ENCODE peak calls at places on chromosomes 16 and 17, in five cellular contexts. L is mesothelial cell of epicardium, G is heart right ventricle, K is activated B cell treated with CpG ODN at 0.5 μM for 24 hours, X is Peyer's patch. P is an unnamed sample.

GRCh38 chr17:4195306-4195705 is 52.3 kb downstream of the CYB5D2 start:
- DNase-seq in L (no peak), G (no peak), K (no peak), X (no peak), P (no peak)

GRCh38 chr16:35180970-35181369 is 1721.6 kb downstream of the TP53TG3F start:
- DNase-seq in L (no peak), G (no peak), K (no peak), X (peak), P (no peak)

GRCh38 chr16:49602201-49603041 is 228.8 kb downstream of the C16orf78 start:
- DNase-seq in L (no peak), G (no peak), K (no peak), X (no peak), P (no peak)

GRCh38 chr16:1102921-1103648 is 7.0 kb upstream of the C1QTNF8 start:
- DNase-seq in L (peak), G (peak), K (peak), X (peak), P (peak)

GRCh38 chr17:30586818-30587595 is 109.8 kb downstream of the GOSR1 start:
- DNase-seq in L (no peak), G (no peak), K (no peak), X (no peak), P (no peak)

GRCh38 chr17:8391711-8392110 is 5.9 kb downstream of the RNF222 start:
- DNase-seq in L (no peak), G (no peak), K (no peak), X (no peak), P (no peak)

GRCh38 chr17:57902800-57903759 is 52.1 kb downstream of the CUEDC1 start:
- DNase-seq in L (no peak), G (peak), K (no peak), X (peak), P (no peak)

GRCh38 chr16:68397710-68398171 is 50.6 kb downstream of the SMPD3 start:
- DNase-seq in L (no peak), G (no peak), K (no peak), X (no peak), P (no peak)

GRCh38 chr17:57342141-57342540 is 85.8 kb downstream of the MSI2 start:
- DNase-seq in L (no peak), G (no peak), K (no peak), X (no peak), P (no peak)

GRCh38 chr16:48353565-48354163 is 31.5 kb downstream of the SIAH1 start:
- DNase-seq in L (no peak), G (no peak), K (no peak), X (peak), P (peak)

GRCh38 chr16:61780161-61780560 is 256.1 kb downstream of the CDH8 start:
- DNase-seq in L (no peak), G (no peak), K (no peak), X (no peak), P (no peak)

GRCh38 chr16:50154369-50154947 is 1.4 kb downstream of the TENT4B start:
- DNase-seq in L (no peak), G (no peak), K (no peak), X (no peak), P (no peak)

GRCh38 chr17:1134634-1135324 is 45.0 kb downstream of the ABR start:
- DNase-seq in L (no peak), G (peak), K (no peak), X (no peak), P (no peak)

GRCh38 chr17:27975146-27976011 is 67.1 kb upstream of the NLK start:
- DNase-seq in L (no peak), G (no peak), K (no peak), X (no peak), P (no peak)

GRCh38 chr16:23435500-23435899 is 17.5 kb downstream of the COG7 start:
- DNase-seq in L (no peak), G (peak), K (peak), X (peak), P (peak)

GRCh38 chr16:3735541-3735940 is 18.2 kb upstream of the TRAP1 start:
- DNase-seq in L (no peak), G (no peak), K (no peak), X (peak), P (no peak)

GRCh38 chr16:89290472-89290871 is 73.0 kb downstream of the ZNF778 start:
- DNase-seq in L (no peak), G (no peak), K (no peak), X (no peak), P (no peak)

GRCh38 chr16:4884209-4884608 is 36.9 kb downstream of the UBN1 start:
- DNase-seq in L (no peak), G (no peak), K (no peak), X (no peak), P (no peak)

GRCh38 chr16:200388-200787 is 20.1 kb downstream of the HBQ1 start:
- DNase-seq in L (no peak), G (no peak), K (no peak), X (no peak), P (no peak)

GRCh38 chr17:16286009-16286946 is 67.0 kb downstream of the CENPV start:
- DNase-seq in L (no peak), G (peak), K (peak), X (peak), P (peak)

GRCh38 chr17:65346166-65346565 is 209.0 kb downstream of the RGS9 start:
- DNase-seq in L (no peak), G (no peak), K (no peak), X (no peak), P (no peak)

GRCh38 chr17:50663812-50664374 is 29.2 kb downstream of the ABCC3 start:
- DNase-seq in L (no peak), G (no peak), K (no peak), X (peak), P (no peak)

GRCh38 chr16:50683689-50684374 is 2.7 kb upstream of the SNX20 start:
- DNase-seq in L (no peak), G (no peak), K (peak), X (peak), P (peak)

GRCh38 chr16:83348991-83349390 is 458.8 kb upstream of the HSBP1 start:
- DNase-seq in L (no peak), G (no peak), K (no peak), X (no peak), P (no peak)

GRCh38 chr17:71145486-71145885 is 975.3 kb upstream of the SOX9 start:
- DNase-seq in L (no peak), G (no peak), K (no peak), X (no peak), P (no peak)

GRCh38 chr17:57211543-57211942 is 44.8 kb upstream of the MSI2 start:
- DNase-seq in L (no peak), G (no peak), K (no peak), X (no peak), P (no peak)

GRCh38 chr16:58053682-58054005 is 28.1 kb downstream of the MMP15 start:
- DNase-seq in L (no peak), G (no peak), K (no peak), X (no peak), P (no peak)

GRCh38 chr16:52535076-52535475 is 11.9 kb downstream of the TOX3 start:
- DNase-seq in L (no peak), G (no peak), K (no peak), X (peak), P (no peak)

GRCh38 chr16:83849434-83849833 is 41.7 kb downstream of the HSBP1 start:
- DNase-seq in L (no peak), G (no peak), K (no peak), X (no peak), P (no peak)

GRCh38 chr17:918102-918740 is 61.4 kb downstream of the NXN start:
- DNase-seq in L (no peak), G (no peak), K (no peak), X (no peak), P (no peak)

GRCh38 chr16:73298562-73298961 is 250.6 kb upstream of the ZFHX3 start:
- DNase-seq in L (no peak), G (no peak), K (no peak), X (no peak), P (no peak)

GRCh38 chr16:86962259-86962658 is 354.9 kb downstream of the C16orf95 start:
- DNase-seq in L (no peak), G (no peak), K (no peak), X (no peak), P (no peak)

DNA sequence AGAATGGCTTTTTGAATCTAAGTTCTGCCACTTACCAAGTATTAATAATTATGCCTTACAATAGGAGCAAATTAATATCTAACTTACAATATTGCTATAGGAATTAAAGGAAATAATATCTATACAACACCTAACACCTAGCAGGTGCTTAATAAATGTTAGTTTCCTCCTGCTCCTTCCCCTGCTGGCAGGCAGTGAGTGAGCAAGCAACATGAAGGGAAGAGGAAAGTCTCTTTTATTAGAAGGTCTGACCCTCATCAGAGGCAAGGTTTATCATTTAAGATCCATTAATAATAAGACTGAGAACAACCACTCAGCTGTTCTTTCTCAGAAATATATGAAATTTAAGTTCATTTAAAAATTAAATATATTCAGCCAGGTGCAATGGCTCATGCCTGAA is 6.7 kb upstream of the DYNC1LI2 start:
- DNase-seq in L (no peak), G (no peak), K (no peak), X (no peak), P (no peak)
- TF ChIP-seq CTCF in L (no peak), G (no peak), K (no peak), X (no peak), P (no peak)

GRCh38 chr17:35242805-35243458 is at the start of gene SLFN5:
- DNase-seq in L (peak), G (peak), K (peak), X (peak), P (peak)

GRCh38 chr17:35243459-35244204 is 760 bp downstream of the SLFN5 start:
- DNase-seq in L (no peak), G (peak), K (peak), X (peak), P (peak)

GRCh38 chr17:35240861-35241260 is 2.0 kb upstream of the SLFN5 start:
- DNase-seq in L (no peak), G (no peak), K (no peak), X (no peak), P (no peak)

GRCh38 chr17:35241520-35241919 is 1.4 kb upstream of the SLFN5 start:
- DNase-seq in L (no peak), G (no peak), K (no peak), X (peak), P (peak)

GRCh38 chr17:35242158-35242804 is 591 bp upstream of the SLFN5 start:
- DNase-seq in L (peak), G (peak), K (peak), X (peak), P (peak)
- TF ChIP-seq CTCF in L (peak), G (peak), K (no peak), X (peak), P (peak)

GRCh38 chr17:82361885-82362633 is 3.0 kb downstream of the TEX19 start:
- DNase-seq in L (no peak), G (no peak), K (no peak), X (no peak), P (no peak)
- TF ChIP-seq CTCF in L (no peak), G (no peak), K (no peak), X (no peak), P (no peak)

DNA sequence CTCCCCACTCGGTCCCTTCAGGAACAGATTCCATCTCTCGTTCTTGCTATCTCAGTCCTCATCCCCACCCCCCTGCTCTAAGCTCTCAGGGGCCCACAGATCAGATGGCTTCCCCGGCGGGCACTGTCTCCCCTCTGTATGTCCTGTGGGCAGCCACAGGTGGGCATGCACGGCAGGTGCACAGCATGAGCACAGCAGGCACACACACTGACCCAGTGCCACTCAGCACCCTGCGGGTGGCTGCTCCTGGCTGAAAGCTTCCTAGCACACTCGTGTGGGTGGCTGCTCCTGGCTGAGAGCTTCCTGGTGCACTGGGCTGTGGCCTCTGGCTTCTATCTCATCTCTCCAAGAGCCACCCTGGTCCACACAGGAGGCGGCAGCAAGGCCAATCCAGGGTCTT is 44.5 kb upstream of the SMIM36 start:
- DNase-seq in L (no peak), G (no peak), K (no peak), X (no peak), P (no peak)
- TF ChIP-seq CTCF in L (no peak), G (no peak), K (no peak), X (no peak), P (no peak)

GRCh38 chr17:61481421-61481820 is 29.2 kb downstream of the TBX4 start:
- DNase-seq in L (no peak), G (no peak), K (no peak), X (peak), P (no peak)
- TF ChIP-seq CTCF in L (no peak), G (no peak), K (no peak), X (no peak), P (no peak)

GRCh38 chr17:17888821-17889220 is 52.0 kb upstream of the SREBF1 start:
- DNase-seq in L (no peak), G (no peak), K (no peak), X (no peak), P (no peak)
- TF ChIP-seq CTCF in L (no peak), G (no peak), K (no peak), X (no peak), P (no peak)

GRCh38 chr17:78745407-78746088 is 36.5 kb downstream of the CYTH1 start:
- DNase-seq in L (no peak), G (no peak), K (no peak), X (no peak), P (no peak)
- TF ChIP-seq CTCF in L (peak), G (peak), K (peak), X (peak), P (peak)

P was measured in natural killer cell.